ENCODE peak calls at places on chromosome X, in seven cellular contexts. B is activated naive CD4-positive, alpha-beta T cell treated with anti-CD3 and anti-CD28 coated beads, Interleukin-2, amount 10 ng/mL, durations not matched to agents 7 days and 5 days; F is tibial nerve; Z is lower leg skin; S is naive thymus-derived CD8-positive, alpha-beta T cell; D is stimulated activated CD4-positive, alpha-beta T cell treated with anti-CD3 and anti-CD28 coated beads, Interleukin-2, amount 100 ng/mL, for 24 hours; A is HT1080. Y is an unnamed sample.
A peak's percentile ranks its signal among the peaks of the same experiment; 100 is the strongest.

GRCh38 chrX:153662266-153662665 is 11.3 kb downstream of the PNCK start:
- DNase-seq in B (peak; percentile 69), F (peak; percentile 24), Z (peak; percentile 88), S (peak; percentile 55), D (peak; percentile 71), A (peak; percentile 36), Y (peak; percentile 49)

GRCh38 chrX:47091149-47091775 is 13.0 kb downstream of the RGN start:
- DNase-seq in B (no peak), F (no peak), Z (no peak), S (no peak), D (no peak), A (no peak), Y (no peak)

GRCh38 chrX:119410027-119410819 is 11.1 kb downstream of the SLC25A43 start:
- DNase-seq in B (no peak), F (peak; percentile 23), Z (peak; percentile 88), S (no peak), D (no peak), A (peak; percentile 94), Y (no peak)

GRCh38 chrX:110282922-110283321 is 35.0 kb downstream of the AMMECR1 start:
- DNase-seq in B (no peak), F (no peak), Z (no peak), S (no peak), D (no peak), A (no peak), Y (no peak)

GRCh38 chrX:63387411-63387810 is 36.3 kb upstream of the SPIN4 start:
- DNase-seq in B (no peak), F (no peak), Z (no peak), S (no peak), D (no peak), A (no peak), Y (no peak)

GRCh38 chrX:21487832-21488231 is 113.6 kb downstream of the CNKSR2 start:
- DNase-seq in B (no peak), F (no peak), Z (no peak), S (no peak), D (no peak), A (peak; percentile 27), Y (no peak)

GRCh38 chrX:9604111-9604907 is 139.5 kb downstream of the TBL1X start:
- DNase-seq in B (no peak), F (peak; percentile 25), Z (peak; percentile 86), S (no peak), D (no peak), A (no peak), Y (no peak)

GRCh38 chrX:10841579-10841978 is 221.2 kb upstream of the MID1 start:
- DNase-seq in B (no peak), F (no peak), Z (no peak), S (no peak), D (no peak), A (no peak), Y (no peak)

GRCh38 chrX:115521717-115522116 is 39.3 kb upstream of the PLS3 start:
- DNase-seq in B (no peak), F (no peak), Z (no peak), S (no peak), D (no peak), A (no peak), Y (no peak)

GRCh38 chrX:140525448-140525847 is 20.6 kb upstream of the SOX3 start:
- DNase-seq in B (no peak), F (no peak), Z (no peak), S (no peak), D (no peak), A (peak; percentile 8), Y (no peak)

GRCh38 chrX:44906041-44906440 is 33.1 kb downstream of the KDM6A start:
- DNase-seq in B (no peak), F (no peak), Z (no peak), S (no peak), D (no peak), A (no peak), Y (no peak)

GRCh38 chrX:119497185-119497584 is 28.9 kb downstream of the SLC25A5 start:
- DNase-seq in B (no peak), F (no peak), Z (no peak), S (no peak), D (no peak), A (no peak), Y (no peak)

GRCh38 chrX:76420237-76420636 is 7.3 kb upstream of the MAGEE1 start:
- DNase-seq in B (no peak), F (no peak), Z (no peak), S (no peak), D (no peak), A (no peak), Y (no peak)

GRCh38 chrX:75038925-75039324 is 113.7 kb upstream of the NEXMIF start:
- DNase-seq in B (peak; percentile 25), F (no peak), Z (no peak), S (peak; percentile 20), D (no peak), A (no peak), Y (no peak)

GRCh38 chrX:17859609-17860178 is 1.4 kb downstream of the RAI2 start:
- DNase-seq in B (peak; percentile 23), F (no peak), Z (no peak), S (peak; percentile 53), D (no peak), A (no peak), Y (peak; percentile 20)

GRCh38 chrX:154381271-154381670 is 2.2 kb downstream of the EMD start:
- DNase-seq in B (no peak), F (no peak), Z (no peak), S (no peak), D (no peak), A (no peak), Y (no peak)

GRCh38 chrX:132488092-132488749 is 617 bp downstream of the MBNL3 start:
- DNase-seq in B (peak; percentile 29), F (peak; percentile 7), Z (peak; percentile 75), S (peak; percentile 30), D (peak; percentile 20), A (peak; percentile 13), Y (no peak)

GRCh38 chrX:150058728-150059127 is 120.4 kb upstream of the EOLA2 start:
- DNase-seq in B (no peak), F (no peak), Z (no peak), S (no peak), D (no peak), A (no peak), Y (no peak)

GRCh38 chrX:57270980-57271379 is 15.5 kb upstream of the FAAH2 start:
- DNase-seq in B (no peak), F (no peak), Z (no peak), S (no peak), D (no peak), A (no peak), Y (no peak)

GRCh38 chrX:155778844-155779553 is 102.1 kb upstream of the VAMP7 start:
- DNase-seq in B (no peak), F (no peak), Z (no peak), S (no peak), D (no peak), A (no peak), Y (no peak)

GRCh38 chrX:154486052-154486395 is 391 bp downstream of the UBL4A start:
- DNase-seq in B (peak; percentile 55), F (peak; percentile 24), Z (no peak), S (peak; percentile 36), D (peak; percentile 36), A (no peak), Y (peak; percentile 8)

GRCh38 chrX:136797787-136798186 is 17.1 kb upstream of the ARHGEF6 start:
- DNase-seq in B (no peak), F (no peak), Z (no peak), S (no peak), D (no peak), A (no peak), Y (no peak)

GRCh38 chrX:18426004-18426320 is 554 bp downstream of the CDKL5 start:
- DNase-seq in B (no peak), F (no peak), Z (no peak), S (no peak), D (peak; percentile 1), A (no peak), Y (no peak)

GRCh38 chrX:75547137-75547536 is 24.3 kb upstream of the ZDHHC15 start:
- DNase-seq in B (no peak), F (no peak), Z (no peak), S (no peak), D (no peak), A (no peak), Y (no peak)

GRCh38 chrX:46791927-46792825 is 33.3 kb upstream of the SLC9A7 start:
- DNase-seq in B (no peak), F (peak; percentile 4), Z (peak; percentile 78), S (no peak), D (peak; percentile 23), A (peak; percentile 92), Y (no peak)

GRCh38 chrX:63349307-63349706 is 1.8 kb downstream of the SPIN4 start:
- DNase-seq in B (no peak), F (no peak), Z (no peak), S (no peak), D (no peak), A (no peak), Y (no peak)

GRCh38 chrX:110436497-110436896 is 77.8 kb downstream of the RTL9 start:
- DNase-seq in B (no peak), F (no peak), Z (no peak), S (no peak), D (no peak), A (no peak), Y (no peak)

GRCh38 chrX:45783002-45783401 is 582.3 kb upstream of the DIPK2B start:
- DNase-seq in B (no peak), F (no peak), Z (no peak), S (no peak), D (no peak), A (no peak), Y (no peak)

GRCh38 chrX:102957751-102958150 is 20.7 kb downstream of the RAB40AL start:
- DNase-seq in B (no peak), F (no peak), Z (no peak), S (no peak), D (no peak), A (no peak), Y (no peak)

GRCh38 chrX:12956704-12957541 is 18.0 kb upstream of the TMSB4X start:
- DNase-seq in B (peak; percentile 72), F (no peak), Z (peak; percentile 68), S (peak; percentile 86), D (no peak), A (peak; percentile 80), Y (peak; percentile 82)